ENCODE peak calls at places on chromosomes 3 and 15, in five cellular contexts. F is CD8-positive, alpha-beta T cell; A is endothelial cell; O is astrocyte; Z is transverse colon. B is an unnamed sample.
A peak's percentile ranks its signal among the peaks of the same experiment; 100 is the strongest.

GRCh38 chr3:190458040-190458439 is 8.3 kb upstream of the TMEM207 start:
- DNase-seq in F (no peak), A (no peak), O (no peak), Z (no peak), B (peak; percentile 10)

GRCh38 chr15:83198476-83198875 is 9.1 kb downstream of the HDGFL3 start:
- DNase-seq in F (no peak), A (no peak), O (no peak), Z (no peak), B (no peak)

GRCh38 chr15:76150971-76151598 is 91.3 kb downstream of the TMEM266 start:
- DNase-seq in F (peak; percentile 75), A (peak; percentile 86), O (peak; percentile 37), Z (peak; percentile 76), B (peak; percentile 72)

GRCh38 chr3:125033135-125033534 is 22.7 kb downstream of the HEG1 start:
- DNase-seq in F (no peak), A (no peak), O (no peak), Z (no peak), B (no peak)

GRCh38 chr3:143771939-143772338 is 76.3 kb downstream of the SLC9A9 start:
- DNase-seq in F (no peak), A (no peak), O (no peak), Z (no peak), B (no peak)

GRCh38 chr3:4906107-4906621 is 73.1 kb upstream of the BHLHE40 start:
- DNase-seq in F (no peak), A (no peak), O (peak; percentile 82), Z (no peak), B (peak; percentile 68)

GRCh38 chr3:108589998-108590323 is 439 bp downstream of the DZIP3 start:
- DNase-seq in F (no peak), A (no peak), O (no peak), Z (no peak), B (no peak)

GRCh38 chr15:31502541-31503229 is 176.1 kb downstream of the KLF13 start:
- DNase-seq in F (no peak), A (no peak), O (no peak), Z (no peak), B (no peak)

GRCh38 chr15:44081223-44082013 is 113.7 kb downstream of the FRMD5 start:
- DNase-seq in F (no peak), A (no peak), O (peak; percentile 85), Z (no peak), B (peak; percentile 34)

GRCh38 chr3:142251951-142252350 is 26.6 kb upstream of the GK5 start:
- DNase-seq in F (no peak), A (no peak), O (no peak), Z (no peak), B (no peak)

GRCh38 chr15:79881254-79881653 is 15.6 kb downstream of the MTHFS start:
- DNase-seq in F (no peak), A (no peak), O (no peak), Z (no peak), B (no peak)

GRCh38 chr3:102057781-102058421 is 208.6 kb downstream of the NFKBIZ start:
- DNase-seq in F (no peak), A (no peak), O (no peak), Z (no peak), B (no peak)

GRCh38 chr3:8416965-8417364 is 84.7 kb upstream of the LMCD1 start:
- DNase-seq in F (no peak), A (no peak), O (no peak), Z (peak; percentile 37), B (peak; percentile 41)

GRCh38 chr3:10312866-10313265 is 8.0 kb downstream of the SEC13 start:
- DNase-seq in F (no peak), A (no peak), O (no peak), Z (no peak), B (no peak)

GRCh38 chr3:182364723-182365650 is 428.3 kb upstream of the ATP11B start:
- DNase-seq in F (no peak), A (no peak), O (peak; percentile 95), Z (peak; percentile 7), B (no peak)

GRCh38 chr3:111303760-111304159 is 232.1 kb downstream of the NECTIN3 start:
- DNase-seq in F (no peak), A (no peak), O (no peak), Z (no peak), B (peak; percentile 40)

GRCh38 chr15:80780416-80781221 is 1.4 kb downstream of the CEMIP start:
- DNase-seq in F (no peak), A (peak; percentile 87), O (peak; percentile 61), Z (peak; percentile 53), B (peak; percentile 68)

GRCh38 chr15:79035111-79035601 is 55.4 kb downstream of the RASGRF1 start:
- DNase-seq in F (no peak), A (no peak), O (no peak), Z (no peak), B (no peak)

GRCh38 chr3:126693921-126694320 is 10.1 kb upstream of the CHCHD6 start:
- DNase-seq in F (no peak), A (no peak), O (no peak), Z (no peak), B (no peak)

GRCh38 chr3:126696701-126697267 is 7.3 kb upstream of the CHCHD6 start:
- DNase-seq in F (no peak), A (no peak), O (no peak), Z (no peak), B (no peak)

GRCh38 chr3:126692858-126693257 is 11.2 kb upstream of the CHCHD6 start:
- DNase-seq in F (no peak), A (no peak), O (no peak), Z (no peak), B (no peak)
- TF ChIP-seq CTCF in F (no peak), A (no peak), O (no peak), Z (no peak), B (no peak)

GRCh38 chr3:6510713-6511112 is 350.2 kb upstream of the GRM7 start:
- DNase-seq in F (no peak), A (no peak), O (no peak), Z (no peak), B (no peak)

GRCh38 chr3:6518709-6519345 is 342.1 kb upstream of the GRM7 start:
- DNase-seq in F (no peak), A (no peak), O (no peak), Z (no peak), B (no peak)

GRCh38 chr3:6516694-6517093 is 344.2 kb upstream of the GRM7 start:
- DNase-seq in F (no peak), A (no peak), O (no peak), Z (no peak), B (no peak)

DNA sequence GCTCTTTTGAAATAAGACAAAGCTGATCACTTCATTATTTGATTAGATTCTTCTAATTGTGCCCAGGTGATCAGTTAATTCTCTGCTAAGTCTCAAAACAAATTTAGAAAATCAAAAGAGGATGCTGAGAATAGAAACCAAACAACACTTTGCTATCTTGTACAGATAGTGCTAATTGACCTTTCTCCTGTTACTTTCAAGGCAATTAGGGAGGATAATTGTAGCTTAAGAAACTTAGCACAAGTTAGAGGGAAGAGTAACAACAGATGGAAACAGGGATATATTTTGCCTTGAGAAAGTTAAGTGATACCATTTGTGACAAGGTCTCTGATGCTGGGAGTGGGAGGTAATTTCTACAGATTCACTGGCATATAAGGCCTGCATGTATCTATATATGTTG is 344.8 kb upstream of the GRM7 start:
- DNase-seq in F (no peak), A (no peak), O (no peak), Z (no peak), B (no peak)
- TF ChIP-seq CTCF in F (no peak), A (no peak), O (no peak), Z (no peak), B (no peak)

GRCh38 chr3:157086775-157087174 is 73.2 kb downstream of the CCNL1 start:
- DNase-seq in F (no peak), A (no peak), O (no peak), Z (no peak), B (no peak)

GRCh38 chr3:157089455-157090221 is 70.3 kb downstream of the CCNL1 start:
- DNase-seq in F (peak; percentile 16), A (peak; percentile 33), O (no peak), Z (peak; percentile 67), B (peak; percentile 73)

GRCh38 chr3:157087398-157088132 is 72.4 kb downstream of the CCNL1 start:
- DNase-seq in F (no peak), A (no peak), O (peak; percentile 45), Z (no peak), B (peak; percentile 61)

GRCh38 chr3:157088133-157088488 is 71.8 kb downstream of the CCNL1 start:
- DNase-seq in F (no peak), A (peak; percentile 9), O (no peak), Z (peak; percentile 16), B (peak; percentile 29)

GRCh38 chr3:157088506-157089454 is 71.2 kb downstream of the CCNL1 start:
- DNase-seq in F (peak; percentile 92), A (peak; percentile 95), O (peak; percentile 91), Z (peak; percentile 96), B (peak; percentile 94)
- TF ChIP-seq CTCF in F (no peak), A (no peak), O (no peak), Z (no peak), B (peak; percentile 13)

DNA sequence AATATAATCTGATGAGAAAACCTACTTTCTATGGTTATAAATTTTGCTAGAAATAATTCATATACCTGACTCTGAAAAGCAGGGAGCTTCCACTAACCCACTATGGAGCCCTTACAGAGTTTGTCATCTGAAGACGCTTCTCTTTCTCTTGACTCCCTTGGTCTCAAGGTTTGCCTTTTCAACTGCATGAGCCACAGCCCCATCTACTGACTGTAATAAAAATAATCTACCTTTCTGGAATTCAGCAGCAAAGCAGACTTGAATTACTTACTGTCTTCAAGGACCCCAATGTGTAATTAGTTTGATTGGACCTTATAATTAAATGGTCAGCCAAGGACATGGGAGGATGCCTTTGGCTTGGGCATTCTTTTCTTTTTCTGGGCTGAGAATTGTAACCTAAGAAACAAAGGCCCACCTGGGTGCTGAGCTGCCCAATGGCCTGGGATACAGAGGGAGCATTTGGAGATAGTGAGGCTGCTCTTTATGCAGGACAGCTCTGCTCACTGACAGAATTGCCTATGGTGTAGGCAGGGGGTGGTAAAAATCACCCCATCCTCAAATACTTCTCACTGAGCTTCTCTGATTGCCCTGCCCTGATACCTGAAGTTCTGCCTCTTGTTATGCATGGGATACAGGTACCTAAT is 178.6 kb upstream of the TRIM42 start:
- DNase-seq in F (no peak), A (no peak), O (no peak), Z (no peak), B (peak; percentile 39)
- TF ChIP-seq CTCF in F (no peak), A (no peak), O (peak; percentile 26), Z (no peak), B (no peak)

DNA sequence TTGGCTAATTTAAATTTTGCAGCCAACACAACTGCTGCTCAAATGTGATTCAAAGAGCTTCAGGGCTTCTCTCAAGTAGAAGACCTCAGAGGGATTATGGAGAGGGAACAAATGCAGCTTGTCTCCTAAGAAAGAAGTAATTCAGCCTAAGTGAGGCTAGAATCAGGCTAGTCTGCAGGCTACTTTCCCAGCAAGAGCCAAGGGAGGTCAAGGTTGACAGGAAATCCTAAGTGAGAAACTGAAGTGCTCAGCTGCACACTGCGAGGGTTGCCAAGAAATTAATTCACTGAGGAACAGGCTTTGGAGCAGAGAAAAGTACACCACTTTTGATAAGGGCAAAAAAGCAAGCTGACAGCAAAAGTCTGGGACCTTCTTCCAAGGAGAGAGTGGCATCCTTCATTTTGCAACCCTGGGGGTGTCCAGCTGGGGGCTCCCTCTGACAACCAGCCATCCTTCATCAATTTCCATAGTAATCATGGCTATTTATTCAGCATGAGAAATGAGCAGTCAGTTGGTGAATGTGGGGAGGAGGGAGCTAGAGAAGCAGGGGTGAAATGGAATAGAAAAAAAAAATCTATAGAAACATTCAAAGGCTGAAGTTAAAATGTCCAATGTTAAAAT is 646.4 kb upstream of the ADAMTS9 start:
- DNase-seq in F (no peak), A (peak; percentile 7), O (no peak), Z (no peak), B (peak; percentile 61)
- TF ChIP-seq CTCF in F (no peak), A (no peak), O (no peak), Z (no peak), B (peak; percentile 22)